ENCODE peak calls at places on chromosomes 13 and 19, in eight cellular contexts. C is HS-27A; O is RWPE1; H is T1000; L is foreskin keratinocyte; X is stimulated activated CD4-positive, alpha-beta T cell treated with anti-CD3 and anti-CD28 coated beads, Interleukin-1b, Interleukin-23, amount 100 ng/mL, for 48 hours; P is neural crest cell; U is LHCN-M2. G is an unnamed sample.

GRCh38 chr19:31372245-31372781 is 23.1 kb upstream of the TSHZ3 start:
- DNase-seq in P (no peak), X (no peak), L (no peak), C (no peak), U (peak), O (no peak), H (no peak), G (no peak)

GRCh38 chr13:102139626-102140025 is 262.2 kb downstream of the FGF14 start:
- DNase-seq in L (no peak), U (no peak), C (no peak), H (no peak), O (no peak), X (no peak), P (no peak), G (no peak)

GRCh38 chr13:44075113-44075512 is 195.4 kb downstream of the LACC1 start:
- DNase-seq in O (no peak), P (no peak), U (no peak), H (no peak), X (no peak), C (no peak), L (no peak), G (no peak)

GRCh38 chr19:12834976-12835757 is 788 bp upstream of the RTBDN start:
- DNase-seq in H (no peak), U (no peak), O (no peak), L (no peak), X (peak), P (peak), C (no peak), G (peak)

GRCh38 chr13:73702419-73703071 is 431.7 kb downstream of the KLF12 start:
- DNase-seq in X (peak), L (peak), H (no peak), U (no peak), C (no peak), O (peak), P (no peak), G (no peak)

GRCh38 chr19:628168-628567 is 5.2 kb downstream of the POLRMT start:
- DNase-seq in U (no peak), H (no peak), C (no peak), L (no peak), O (no peak), X (no peak), P (no peak), G (no peak)

GRCh38 chr19:1612114-1613086 is 7.1 kb upstream of the UQCR11 start:
- DNase-seq in U (no peak), L (no peak), C (no peak), O (no peak), H (no peak), X (no peak), P (no peak), G (no peak)

GRCh38 chr13:110538632-110539031 is 22.9 kb downstream of the RAB20 start:
- DNase-seq in U (peak), H (no peak), P (no peak), C (no peak), O (no peak), X (no peak), L (no peak), G (no peak)

GRCh38 chr19:45001087-45001739 is at the start of gene RELB:
- DNase-seq in H (peak), U (peak), P (peak), C (peak), X (peak), O (peak), L (peak), G (peak)

GRCh38 chr13:29457299-29457698 is 138.2 kb downstream of the SLC7A1 start:
- DNase-seq in C (no peak), O (peak), H (no peak), U (peak), X (no peak), L (peak), P (no peak), G (peak)

GRCh38 chr19:5006201-5006600 is 37.3 kb downstream of the KDM4B start:
- DNase-seq in L (no peak), H (no peak), P (no peak), O (no peak), X (no peak), C (no peak), U (peak), G (no peak)

GRCh38 chr13:36531746-36532486 is 99.6 kb downstream of the CCNA1 start:
- DNase-seq in X (no peak), L (peak), H (no peak), U (peak), P (no peak), O (peak), C (peak), G (no peak)

GRCh38 chr19:2488942-2489731 is 13.2 kb downstream of the GADD45B start:
- DNase-seq in O (no peak), P (no peak), H (no peak), X (no peak), C (no peak), L (no peak), U (peak), G (peak)

GRCh38 chr13:57633950-57634828 is 2.6 kb downstream of the PCDH17 start:
- DNase-seq in L (no peak), X (no peak), P (peak), H (no peak), O (no peak), C (no peak), U (no peak), G (no peak)

GRCh38 chr19:55077106-55077505 is 1.4 kb downstream of the EPS8L1 start:
- DNase-seq in H (no peak), U (no peak), C (no peak), P (no peak), X (no peak), L (no peak), O (no peak), G (no peak)

GRCh38 chr19:39382991-39383828 is 7.7 kb downstream of the PAF1 start:
- DNase-seq in O (no peak), C (no peak), L (no peak), U (no peak), P (no peak), X (no peak), H (no peak), G (no peak)

GRCh38 chr19:3722443-3723109 is 14.4 kb downstream of the TJP3 start:
- DNase-seq in O (no peak), P (no peak), H (no peak), U (no peak), C (no peak), X (no peak), L (no peak), G (no peak)

GRCh38 chr13:98228661-98229349 is 51.7 kb upstream of the RNF113B start:
- DNase-seq in P (no peak), H (no peak), C (no peak), U (peak), L (no peak), O (no peak), X (no peak), G (peak)

GRCh38 chr13:89066868-89067466 is 1395.8 kb downstream of the SLITRK5 start:
- DNase-seq in O (peak), X (peak), C (no peak), L (peak), H (no peak), P (peak), U (no peak), G (peak)

GRCh38 chr13:97114696-97115095 is 107.4 kb upstream of the MBNL2 start:
- DNase-seq in P (peak), U (no peak), H (no peak), X (no peak), L (no peak), C (no peak), O (no peak), G (no peak)

GRCh38 chr19:5369962-5370367 is 29.4 kb upstream of the PTPRS start:
- DNase-seq in X (peak), P (peak), C (no peak), L (no peak), U (no peak), H (no peak), O (no peak), G (no peak)

G was measured in HCEC 1CT.